ENCODE peak calls at places on chromosomes 13 and 19, in five cellular contexts. T, O, N, S and B are unnamed samples.
A peak's percentile ranks its signal among the peaks of the same experiment; 100 is the strongest.

GRCh38 chr19:7903244-7904073 is at the start of gene MAP2K7:
- DNase-seq in T (peak; percentile 93), N (peak; percentile 99), O (peak; percentile 100), S (peak; percentile 99), B (peak; percentile 100)

GRCh38 chr19:50556236-50557008 is 11.8 kb downstream of the LRRC4B start:
- DNase-seq in N (peak; percentile 14), T (peak; percentile 34), S (peak; percentile 85), O (peak; percentile 76), B (peak; percentile 75)

GRCh38 chr13:20294497-20294896 is 62.4 kb upstream of the GJB6 start:
- DNase-seq in O (no peak), T (no peak), N (no peak), S (no peak), B (no peak)

GRCh38 chr19:17404015-17404414 is 1.4 kb downstream of the BST2 start:
- DNase-seq in T (no peak), N (no peak), O (no peak), S (no peak), B (no peak)

GRCh38 chr19:48760514-48761221 is 5.3 kb downstream of the FGF21 start:
- DNase-seq in O (peak; percentile 53), S (no peak), T (no peak), N (no peak), B (no peak)

GRCh38 chr19:29812080-29812880 is 489 bp downstream of the CCNE1 start:
- DNase-seq in N (no peak), S (no peak), O (no peak), T (no peak), B (peak; percentile 16)

GRCh38 chr13:50845211-50845610 is 1.7 kb upstream of the DLEU7 start:
- DNase-seq in O (no peak), N (no peak), S (no peak), T (no peak), B (no peak)

GRCh38 chr19:13576726-13577125 is 70.4 kb upstream of the CACNA1A start:
- DNase-seq in T (no peak), O (no peak), S (no peak), N (no peak), B (no peak)

GRCh38 chr19:40392123-40392522 is 2.1 kb upstream of the HIPK4 start:
- DNase-seq in S (no peak), N (no peak), O (no peak), T (no peak), B (no peak)

GRCh38 chr19:32012206-32012605 is 333.2 kb upstream of the ZNF507 start:
- DNase-seq in T (no peak), S (no peak), O (no peak), N (peak; percentile 35), B (no peak)

GRCh38 chr13:49996166-49996915 is 501 bp upstream of the TRIM13 start:
- DNase-seq in O (peak; percentile 93), S (peak; percentile 91), T (no peak), N (peak; percentile 91), B (peak; percentile 82)

GRCh38 chr13:34290661-34291060 is 472.7 kb downstream of the RFC3 start:
- DNase-seq in N (no peak), S (no peak), O (no peak), T (no peak), B (no peak)

GRCh38 chr13:40452038-40452666 is 214.3 kb downstream of the FOXO1 start:
- DNase-seq in T (no peak), S (no peak), O (no peak), N (no peak), B (no peak)

GRCh38 chr13:75469087-75469486 is 12.9 kb downstream of the TBC1D4 start:
- DNase-seq in O (no peak), S (no peak), N (no peak), T (no peak), B (no peak)

GRCh38 chr19:46069841-46070341 is 29.1 kb upstream of the IGFL4 start:
- DNase-seq in T (peak; percentile 84), O (no peak), N (peak; percentile 5), S (peak; percentile 9), B (no peak)

GRCh38 chr19:3606174-3606689 is 443 bp downstream of the TBXA2R start:
- DNase-seq in O (no peak), N (peak; percentile 74), S (no peak), T (no peak), B (no peak)

GRCh38 chr13:27526516-27526915 is 76.2 kb upstream of the MTIF3 start:
- DNase-seq in S (no peak), T (no peak), O (no peak), N (no peak), B (no peak)

GRCh38 chr19:55358943-55359908 is 3.8 kb downstream of the GARIN5B start:
- DNase-seq in N (no peak), O (no peak), S (no peak), T (no peak), B (no peak)

GRCh38 chr13:23986619-23987018 is 89.3 kb upstream of the C1QTNF9B start:
- DNase-seq in O (no peak), N (no peak), T (no peak), S (no peak), B (no peak)

GRCh38 chr13:81639984-81640582 is 1299.2 kb upstream of the SPRY2 start:
- DNase-seq in N (peak; percentile 30), S (no peak), T (no peak), O (no peak), B (no peak)

GRCh38 chr19:22326219-22326618 is 40.0 kb downstream of the ZNF729 start:
- DNase-seq in O (no peak), N (no peak), S (no peak), T (no peak), B (no peak)

GRCh38 chr13:51848674-51849073 is 3.7 kb upstream of the TMEM272 start:
- DNase-seq in T (no peak), S (no peak), N (no peak), O (no peak), B (no peak)

GRCh38 chr13:26184791-26185250 is 37.3 kb downstream of the RNF6 start:
- DNase-seq in N (peak; percentile 84), O (peak; percentile 70), S (peak; percentile 54), T (no peak), B (peak; percentile 59)

GRCh38 chr13:49652691-49653305 is 24.5 kb downstream of the ARL11 start:
- DNase-seq in N (peak; percentile 64), O (no peak), T (no peak), S (no peak), B (no peak)

GRCh38 chr19:31378404-31378803 is 29.2 kb upstream of the TSHZ3 start:
- DNase-seq in N (peak; percentile 15), S (no peak), O (peak; percentile 47), T (peak; percentile 7), B (no peak)

GRCh38 chr13:52706074-52706473 is 33.5 kb downstream of the CNMD start:
- DNase-seq in T (no peak), N (no peak), O (no peak), S (no peak), B (no peak)

GRCh38 chr13:40063743-40064142 is 408.3 kb downstream of the COG6 start:
- DNase-seq in O (no peak), S (no peak), T (no peak), N (no peak), B (no peak)

GRCh38 chr19:35702223-35703012 is 1.9 kb upstream of the ZBTB32 start:
- DNase-seq in N (peak; percentile 98), S (peak; percentile 99), T (peak; percentile 47), O (peak; percentile 96), B (peak; percentile 83)

GRCh38 chr13:33676045-33676699 is 141.8 kb upstream of the RFC3 start:
- DNase-seq in O (peak; percentile 18), T (no peak), S (no peak), N (peak; percentile 71), B (no peak)

GRCh38 chr13:34019870-34020269 is 201.9 kb downstream of the RFC3 start:
- DNase-seq in S (no peak), O (no peak), T (no peak), N (peak; percentile 81), B (no peak)

GRCh38 chr19:22332924-22333323 is 46.7 kb downstream of the ZNF729 start:
- DNase-seq in N (no peak), O (no peak), S (no peak), T (no peak), B (no peak)

GRCh38 chr19:4676955-4677731 is 7.0 kb upstream of the MYDGF start:
- DNase-seq in T (no peak), N (peak; percentile 20), S (peak; percentile 35), O (peak; percentile 43), B (no peak)

GRCh38 chr19:30046522-30046921 is 104.5 kb downstream of the URI1 start:
- DNase-seq in N (no peak), S (no peak), T (no peak), O (no peak), B (no peak)

GRCh38 chr19:8423821-8424223 is 10.7 kb downstream of the MARCHF2 start:
- DNase-seq in N (peak; percentile 56), S (peak; percentile 51), T (peak; percentile 83), O (peak; percentile 96), B (no peak)